ENCODE peak calls at places on chromosomes 13 and 19, in ten cellular contexts. M, Q, E, W, A, N, C, P, J and U are unnamed samples.

GRCh38 chr19:10533656-10534386 is 9.9 kb upstream of the ATG4D start:
- DNase-seq in M (no peak), Q (no peak), E (no peak), W (no peak), A (no peak), N (no peak), C (no peak), P (no peak), J (no peak), U (no peak)

GRCh38 chr19:2567996-2568395 is 92.1 kb downstream of the GADD45B start:
- DNase-seq in M (no peak), Q (no peak), E (no peak), W (no peak), A (no peak), N (no peak), C (no peak), P (no peak), J (no peak), U (no peak)

GRCh38 chr13:39297023-39297422 is 258.8 kb downstream of the NHLRC3 start:
- DNase-seq in M (no peak), Q (no peak), E (no peak), W (no peak), A (no peak), N (no peak), C (no peak), P (no peak), J (no peak), U (no peak)

GRCh38 chr13:109394311-109394988 is 391.9 kb downstream of the IRS2 start:
- DNase-seq in M (no peak), Q (no peak), E (no peak), W (no peak), A (no peak), N (no peak), C (no peak), P (no peak), J (no peak), U (no peak)

GRCh38 chr19:32676186-32676894 is 692 bp downstream of the RGS9BP start:
- DNase-seq in M (peak; percentile 55), Q (no peak), E (no peak), W (no peak), A (peak; percentile 43), N (no peak), C (peak; percentile 12), P (peak; percentile 40), J (peak; percentile 46), U (peak; percentile 47)

GRCh38 chr19:18384775-18385174 is 1.2 kb upstream of the GDF15 start:
- DNase-seq in M (no peak), Q (no peak), E (no peak), W (no peak), A (no peak), N (no peak), C (no peak), P (no peak), J (no peak), U (no peak)

GRCh38 chr13:98738213-98738612 is 14.3 kb downstream of the SLC15A1 start:
- DNase-seq in M (no peak), Q (no peak), E (no peak), W (no peak), A (no peak), N (no peak), C (no peak), P (no peak), J (no peak), U (no peak)

GRCh38 chr19:42198676-42199439 is 18.6 kb downstream of the DEDD2 start:
- DNase-seq in M (no peak), Q (no peak), E (no peak), W (no peak), A (no peak), N (peak; percentile 47), C (no peak), P (no peak), J (no peak), U (no peak)

GRCh38 chr19:52343548-52343947 is 7.5 kb downstream of the ZNF610 start:
- DNase-seq in M (peak; percentile 74), Q (peak; percentile 25), E (peak; percentile 58), W (no peak), A (no peak), N (peak; percentile 25), C (peak; percentile 98), P (peak; percentile 46), J (peak; percentile 40), U (no peak)

GRCh38 chr19:4638330-4638729 is 986 bp upstream of the TNFAIP8L1 start:
- DNase-seq in M (no peak), Q (no peak), E (peak; percentile 81), W (no peak), A (no peak), N (no peak), C (no peak), P (no peak), J (no peak), U (no peak)

GRCh38 chr19:4635763-4636135 is 3.6 kb upstream of the TNFAIP8L1 start:
- DNase-seq in M (no peak), Q (no peak), E (no peak), W (no peak), A (no peak), N (no peak), C (no peak), P (peak; percentile 34), J (no peak), U (no peak)

GRCh38 chr19:4636151-4636717 is 3.1 kb upstream of the TNFAIP8L1 start:
- DNase-seq in M (peak; percentile 92), Q (peak; percentile 45), E (peak; percentile 61), W (no peak), A (peak; percentile 65), N (peak; percentile 65), C (peak; percentile 83), P (peak; percentile 93), J (peak; percentile 53), U (peak; percentile 70)

GRCh38 chr19:4636761-4637160 is 2.6 kb upstream of the TNFAIP8L1 start:
- DNase-seq in M (no peak), Q (no peak), E (no peak), W (no peak), A (no peak), N (no peak), C (no peak), P (no peak), J (no peak), U (no peak)

DNA sequence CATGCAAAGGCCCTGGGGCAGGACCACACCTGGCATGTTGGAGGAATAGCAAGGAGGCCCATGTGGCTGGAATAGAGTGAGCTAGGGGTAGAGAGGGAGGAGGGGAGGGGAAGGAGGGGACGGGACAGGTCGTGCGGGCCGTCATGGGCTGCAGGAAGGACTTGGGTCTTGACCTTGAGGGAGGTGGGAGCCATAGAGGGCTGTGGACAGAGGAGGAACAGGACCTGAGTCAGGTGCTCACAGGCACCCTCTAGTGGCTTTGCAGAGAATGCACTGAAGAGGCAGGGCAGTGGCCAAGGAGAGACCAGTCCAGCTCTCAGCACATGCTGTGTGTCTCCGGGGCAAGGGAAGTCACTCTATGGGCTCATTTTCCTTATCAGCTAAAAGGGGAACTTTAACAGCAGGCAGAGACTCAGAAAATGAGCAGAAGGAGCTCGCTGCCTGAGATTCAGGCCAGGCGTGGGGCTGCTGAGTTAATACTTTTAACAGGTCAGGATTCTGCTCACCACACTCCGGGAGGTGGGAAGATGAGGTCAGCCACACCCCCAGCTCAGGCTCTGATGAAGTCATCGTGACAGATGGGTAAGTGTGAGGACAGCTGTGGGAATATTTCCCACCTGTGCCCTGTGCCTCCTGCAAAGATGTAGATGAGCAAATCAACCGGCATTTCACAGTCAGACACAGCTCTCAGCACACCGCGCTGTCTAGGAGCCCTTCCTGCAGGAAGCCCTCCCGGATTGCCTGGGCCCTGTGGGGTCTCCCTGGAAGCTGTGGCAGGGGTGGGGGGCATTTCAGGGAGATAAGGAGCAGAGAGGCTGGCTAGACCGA is 6.0 kb upstream of the TNFAIP8L1 start:
- DNase-seq in M (peak; percentile 73), Q (no peak), E (peak; percentile 56), W (no peak), A (peak; percentile 60), N (peak; percentile 69), C (peak; percentile 70), P (peak; percentile 70), J (peak; percentile 71), U (peak; percentile 68)
- TF ChIP-seq CTCF in M (peak; percentile 77), Q (no peak), E (peak; percentile 67), W (no peak), A (peak; percentile 76), N (peak; percentile 65), C (peak; percentile 91), P (peak; percentile 76), J (peak; percentile 73), U (peak; percentile 67)

GRCh38 chr19:58227964-58228583 is 640 bp upstream of the ZNF544 start:
- DNase-seq in M (no peak), Q (no peak), E (no peak), W (no peak), A (no peak), N (no peak), C (peak; percentile 19), P (no peak), J (no peak), U (no peak)

GRCh38 chr19:58229255-58229639 is 533 bp downstream of the ZNF544 start:
- DNase-seq in M (peak; percentile 44), Q (no peak), E (no peak), W (no peak), A (peak; percentile 32), N (no peak), C (peak; percentile 36), P (peak; percentile 5), J (no peak), U (peak; percentile 31)

GRCh38 chr19:58228584-58229254 is at the start of gene ZNF544:
- DNase-seq in M (peak; percentile 74), Q (peak; percentile 25), E (peak; percentile 80), W (no peak), A (peak; percentile 75), N (peak; percentile 89), C (peak; percentile 87), P (peak; percentile 71), J (peak; percentile 86), U (peak; percentile 88)
- TF ChIP-seq CTCF in M (no peak), Q (no peak), E (peak; percentile 19), W (no peak), A (no peak), N (no peak), C (no peak), P (peak; percentile 21), J (peak; percentile 15), U (no peak)

DNA sequence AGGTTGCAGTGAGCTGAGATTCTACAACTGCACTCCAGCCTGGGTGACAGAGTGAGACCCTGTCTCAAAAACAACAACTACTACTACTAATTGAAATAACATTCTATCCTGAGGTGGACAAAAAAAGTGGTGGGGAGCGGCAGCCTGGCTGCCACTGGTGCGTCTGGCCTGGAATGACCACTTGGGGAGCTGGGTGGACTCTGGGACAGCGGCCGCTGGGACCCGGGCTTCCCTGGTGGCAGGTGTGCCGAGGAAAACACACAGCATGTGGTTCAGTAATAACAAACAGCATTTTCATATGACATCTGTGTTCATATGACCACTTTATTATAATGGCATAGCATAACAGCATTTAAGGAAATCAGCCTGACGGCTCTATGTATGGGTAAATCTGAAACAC is 33.9 kb downstream of the TFDP1 start:
- DNase-seq in M (no peak), Q (no peak), E (no peak), W (no peak), A (no peak), N (no peak), C (no peak), P (no peak), J (no peak), U (no peak)
- TF ChIP-seq CTCF in M (no peak), Q (no peak), E (no peak), W (no peak), A (no peak), N (no peak), C (no peak), P (no peak), J (no peak), U (no peak)

DNA sequence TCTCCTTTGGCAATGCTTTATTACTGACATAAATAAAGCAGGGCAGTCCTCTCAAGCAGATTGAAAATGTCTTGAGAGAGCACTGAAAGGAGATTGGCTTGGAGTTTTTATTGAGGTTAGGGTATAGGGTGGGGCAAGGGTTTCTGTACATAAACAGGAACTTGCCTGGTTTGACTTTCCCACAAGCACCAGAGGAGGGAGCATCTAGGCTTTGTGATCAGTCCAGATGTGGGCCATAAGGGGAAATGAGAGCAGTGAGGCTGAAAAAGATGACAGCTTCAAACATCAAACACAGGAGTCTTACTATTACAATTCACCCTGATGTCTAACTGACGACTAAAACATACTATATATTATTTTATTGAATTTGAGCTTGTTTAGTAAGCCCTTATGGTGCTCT is 260.9 kb downstream of the MTUS2 start:
- DNase-seq in M (no peak), Q (no peak), E (no peak), W (no peak), A (no peak), N (no peak), C (no peak), P (no peak), J (no peak), U (no peak)
- TF ChIP-seq CTCF in M (peak; percentile 15), Q (no peak), E (no peak), W (no peak), A (no peak), N (no peak), C (no peak), P (no peak), J (no peak), U (no peak)